ENCODE peak calls at places on chromosomes 16 and 17, in four cellular contexts. O, P, M and K are unnamed samples. For H4K20me1, the result is how much of the 10 kb centered on the place peaks cover.

GRCh38 chr16:57091200-57091989 is 988 bp upstream of the CPNE2 start:
- DNase-seq in O (peak), P (peak), M (no peak), K (no peak)

GRCh38 chr17:2048805-2049204 is 6.1 kb upstream of the HIC1 start:
- DNase-seq in O (no peak), P (no peak), M (no peak), K (no peak)

GRCh38 chr17:62064029-62064790 is 868 bp downstream of the MED13 start:
- DNase-seq in O (no peak), P (no peak), M (no peak), K (no peak)

GRCh38 chr17:39994448-39994847 is 13.8 kb downstream of the PSMD3 start:
- DNase-seq in O (no peak), P (no peak), M (no peak), K (no peak)

GRCh38 chr16:64590516-64590915 is 531.3 kb downstream of the CDH11 start:
- DNase-seq in O (no peak), P (no peak), M (no peak), K (no peak)

GRCh38 chr17:77690271-77691161 is 268.0 kb upstream of the TNRC6C start:
- DNase-seq in O (no peak), P (no peak), M (no peak), K (no peak)

GRCh38 chr17:42406602-42407288 is 16.3 kb downstream of the CAVIN1 start:
- DNase-seq in O (no peak), P (no peak), M (peak), K (no peak)

GRCh38 chr17:28320215-28321061 is 1.4 kb downstream of the TMEM97 start:
- DNase-seq in O (no peak), P (no peak), M (no peak), K (no peak)

GRCh38 chr17:71405101-71405500 is 715.7 kb upstream of the SOX9 start:
- DNase-seq in O (no peak), P (no peak), M (no peak), K (peak)

GRCh38 chr17:28467456-28468025 is 5.9 kb upstream of the SLC13A2 start:
- DNase-seq in O (no peak), P (no peak), M (no peak), K (no peak)

GRCh38 chr17:49093131-49093530 is 39.4 kb upstream of the B4GALNT2 start:
- DNase-seq in O (no peak), P (no peak), M (no peak), K (no peak)

GRCh38 chr16:83967838-83968482 is at the start of gene NECAB2:
- DNase-seq in O (peak), P (no peak), M (peak), K (no peak)

GRCh38 chr16:89013111-89013510 is 36.1 kb upstream of the CBFA2T3 start:
- DNase-seq in O (no peak), P (no peak), M (no peak), K (no peak)

GRCh38 chr17:77620282-77620681 is 338.2 kb upstream of the TNRC6C start:
- DNase-seq in O (no peak), P (no peak), M (no peak), K (no peak)

GRCh38 chr16:51167170-51167710 is 16.2 kb upstream of the SALL1 start:
- DNase-seq in O (no peak), P (no peak), M (no peak), K (no peak)

GRCh38 chr16:70494777-70495176 is 28.6 kb downstream of the COG4 start:
- DNase-seq in O (no peak), P (no peak), M (no peak), K (no peak)

GRCh38 chr17:37792787-37793186 is 47.9 kb upstream of the HNF1B start:
- DNase-seq in O (peak), P (no peak), M (no peak), K (no peak)

GRCh38 chr17:80737106-80738019 is 192.7 kb downstream of the RPTOR start:
- DNase-seq in O (no peak), P (no peak), M (no peak), K (no peak)
- TF ChIP-seq CTCF in O (peak), P (no peak), M (no peak), K (no peak)

GRCh38 chr17:82271401-82271800 is 2.1 kb downstream of the CSNK1D start:
- DNase-seq in O (no peak), P (no peak), M (no peak), K (no peak)
- H4K20me1 ChIP-seq in O (half or more), P (under half), M (half or more), K (half or more)

GRCh38 chr17:7613769-7614421 is 802 bp downstream of the FXR2 start:
- DNase-seq in O (no peak), P (no peak), M (no peak), K (no peak)
- TF ChIP-seq CTCF in O (peak), P (no peak), M (no peak), K (peak)

GRCh38 chr17:75181110-75181509 is 1.6 kb downstream of the SUMO2 start:
- DNase-seq in O (no peak), P (no peak), M (no peak), K (no peak)

GRCh38 chr17:75181608-75182318 is 996 bp downstream of the SUMO2 start:
- DNase-seq in O (peak), P (no peak), M (peak), K (no peak)

GRCh38 chr17:75183999-75184884 is 1.5 kb upstream of the SUMO2 start:
- DNase-seq in O (no peak), P (no peak), M (no peak), K (no peak)

GRCh38 chr17:75182569-75183436 is at the start of gene SUMO2:
- DNase-seq in O (peak), P (peak), M (peak), K (peak)

GRCh38 chr17:75182319-75182568 is 515 bp downstream of the SUMO2 start:
- DNase-seq in O (no peak), P (no peak), M (no peak), K (no peak)
- H4K20me1 ChIP-seq in O (under half), P (under half), M (under half), K (under half)